ENCODE peak calls at places on chromosomes 16 and 17, in seven cellular contexts. One of them, this sample, is unnamed. For H3K36me3, the result is how much of the 10 kb centered on the place peaks cover.

GRCh38 chr17:54784305-54784704 is 116.3 kb upstream of the TOM1L1 start:
- DNase-seq in NT2/D1: no peak
- DNase-seq in cardiac muscle cell: no peak
- DNase-seq in ovary: no peak
- DNase-seq in fibroblast of lung: no peak
- DNase-seq in kidney: no peak
- DNase-seq in Peyer's patch: no peak
- DNase-seq in this sample: no peak

GRCh38 chr17:35740997-35741931 is 9.8 kb downstream of the RASL10B start:
- DNase-seq in kidney: peak
- DNase-seq in Peyer's patch: no peak
- DNase-seq in ovary: no peak
- DNase-seq in fibroblast of lung: no peak
- DNase-seq in NT2/D1: no peak
- DNase-seq in cardiac muscle cell: no peak
- DNase-seq in this sample: peak

GRCh38 chr16:2473999-2474876 is 689 bp upstream of the TBC1D24 start:
- DNase-seq in NT2/D1: no peak
- DNase-seq in ovary: peak
- DNase-seq in kidney: peak
- DNase-seq in cardiac muscle cell: peak
- DNase-seq in fibroblast of lung: no peak
- DNase-seq in Peyer's patch: peak
- DNase-seq in this sample: peak

GRCh38 chr16:70703041-70703834 is 17.4 kb upstream of the MTSS2 start:
- DNase-seq in cardiac muscle cell: peak
- DNase-seq in kidney: no peak
- DNase-seq in NT2/D1: peak
- DNase-seq in ovary: peak
- DNase-seq in Peyer's patch: no peak
- DNase-seq in fibroblast of lung: peak
- DNase-seq in this sample: peak

GRCh38 chr16:84597518-84598390 is 20.1 kb downstream of the COTL1 start:
- DNase-seq in Peyer's patch: peak
- DNase-seq in fibroblast of lung: peak
- DNase-seq in cardiac muscle cell: no peak
- DNase-seq in kidney: no peak
- DNase-seq in ovary: no peak
- DNase-seq in NT2/D1: no peak
- DNase-seq in this sample: no peak

GRCh38 chr17:73624496-73624988 is 19.7 kb downstream of the SDK2 start:
- DNase-seq in fibroblast of lung: no peak
- DNase-seq in kidney: no peak
- DNase-seq in NT2/D1: no peak
- DNase-seq in ovary: no peak
- DNase-seq in cardiac muscle cell: no peak
- DNase-seq in Peyer's patch: no peak
- DNase-seq in this sample: no peak

GRCh38 chr17:349666-350065 is 2.9 kb downstream of the RPH3AL start:
- DNase-seq in cardiac muscle cell: no peak
- DNase-seq in ovary: no peak
- DNase-seq in Peyer's patch: no peak
- DNase-seq in NT2/D1: no peak
- DNase-seq in kidney: peak
- DNase-seq in fibroblast of lung: no peak
- DNase-seq in this sample: no peak

GRCh38 chr17:15398291-15398690 is 56.9 kb upstream of the TEKT3 start:
- DNase-seq in kidney: no peak
- DNase-seq in NT2/D1: no peak
- DNase-seq in cardiac muscle cell: no peak
- DNase-seq in fibroblast of lung: peak
- DNase-seq in ovary: no peak
- DNase-seq in Peyer's patch: no peak
- DNase-seq in this sample: no peak

GRCh38 chr17:27569257-27569722 is 61.7 kb upstream of the LGALS9 start:
- DNase-seq in cardiac muscle cell: peak
- DNase-seq in NT2/D1: peak
- DNase-seq in kidney: peak
- DNase-seq in Peyer's patch: peak
- DNase-seq in ovary: no peak
- DNase-seq in fibroblast of lung: peak
- DNase-seq in this sample: peak

GRCh38 chr16:73172621-73173312 is 124.8 kb upstream of the ZFHX3 start:
- DNase-seq in fibroblast of lung: peak
- DNase-seq in ovary: peak
- DNase-seq in NT2/D1: no peak
- DNase-seq in cardiac muscle cell: peak
- DNase-seq in Peyer's patch: peak
- DNase-seq in kidney: no peak
- DNase-seq in this sample: peak

GRCh38 chr17:78378225-78379133 is at the start of gene PGS1:
- DNase-seq in NT2/D1: no peak
- DNase-seq in kidney: peak
- DNase-seq in fibroblast of lung: peak
- DNase-seq in ovary: peak
- DNase-seq in cardiac muscle cell: peak
- DNase-seq in Peyer's patch: peak
- DNase-seq in this sample: peak

DNA sequence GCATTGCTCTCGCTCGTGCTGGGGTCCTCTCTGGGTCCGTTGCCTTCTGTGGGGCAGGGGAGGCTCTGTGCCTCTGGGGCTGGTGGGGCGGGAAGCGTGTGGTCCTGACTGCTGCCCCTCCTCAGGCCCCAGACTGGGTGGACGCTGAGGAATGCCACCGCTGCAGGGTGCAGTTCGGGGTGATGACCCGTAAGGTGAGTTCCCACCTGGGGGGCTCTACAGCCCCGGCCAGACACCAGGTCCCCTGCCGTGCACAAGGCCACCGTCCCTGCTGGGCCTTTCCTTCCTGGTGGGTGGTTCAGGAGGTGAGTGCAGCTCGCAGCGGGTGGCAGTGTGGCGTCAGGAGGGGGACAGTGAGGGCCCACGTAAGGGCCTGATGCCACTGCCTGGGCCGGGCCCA is 6.7 kb downstream of the HGS start:
- DNase-seq in NT2/D1: no peak
- DNase-seq in kidney: no peak
- DNase-seq in fibroblast of lung: no peak
- DNase-seq in Peyer's patch: no peak
- DNase-seq in cardiac muscle cell: no peak
- DNase-seq in ovary: no peak
- DNase-seq in this sample: no peak
- H3K36me3 ChIP-seq in NT2/D1: half or more
- H3K36me3 ChIP-seq in kidney: half or more
- H3K36me3 ChIP-seq in fibroblast of lung: half or more
- H3K36me3 ChIP-seq in Peyer's patch: under half
- H3K36me3 ChIP-seq in cardiac muscle cell: under half
- H3K36me3 ChIP-seq in ovary: under half
- H3K36me3 ChIP-seq in this sample: under half

DNA sequence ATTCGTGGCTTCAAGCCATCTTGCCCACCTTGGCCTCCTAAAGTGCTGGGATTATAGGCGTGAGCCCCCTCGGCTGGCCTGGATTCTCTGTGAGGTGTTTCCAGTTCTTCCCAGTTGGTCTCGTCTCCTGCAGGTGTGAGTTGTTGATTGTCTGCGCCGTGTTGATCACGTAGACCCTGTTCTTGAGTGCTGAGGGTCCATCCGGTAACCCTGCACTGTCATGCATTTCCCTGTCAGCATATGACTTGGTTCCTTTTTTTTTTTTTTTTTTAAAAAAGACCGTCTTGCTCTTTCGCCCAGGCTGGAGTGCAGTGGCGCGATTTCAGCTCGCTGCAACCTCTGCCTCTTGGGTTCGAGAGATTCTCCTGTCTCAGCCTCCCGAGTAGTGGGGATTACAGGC is 17.2 kb downstream of the MGRN1 start:
- DNase-seq in cardiac muscle cell: no peak
- DNase-seq in fibroblast of lung: no peak
- DNase-seq in ovary: no peak
- DNase-seq in kidney: no peak
- DNase-seq in NT2/D1: no peak
- DNase-seq in Peyer's patch: no peak
- DNase-seq in this sample: no peak
- H3K36me3 ChIP-seq in cardiac muscle cell: under half
- H3K36me3 ChIP-seq in fibroblast of lung: under half
- H3K36me3 ChIP-seq in ovary: under half
- H3K36me3 ChIP-seq in kidney: under half
- H3K36me3 ChIP-seq in NT2/D1: under half
- H3K36me3 ChIP-seq in Peyer's patch: under half
- H3K36me3 ChIP-seq in this sample: under half

GRCh38 chr16:3774156-3774767 is 56.9 kb upstream of the TRAP1 start:
- DNase-seq in ovary: peak
- DNase-seq in cardiac muscle cell: no peak
- DNase-seq in NT2/D1: no peak
- DNase-seq in kidney: no peak
- DNase-seq in Peyer's patch: no peak
- DNase-seq in fibroblast of lung: peak
- DNase-seq in this sample: no peak
- H3K36me3 ChIP-seq in ovary: under half
- H3K36me3 ChIP-seq in cardiac muscle cell: half or more
- H3K36me3 ChIP-seq in NT2/D1: half or more
- H3K36me3 ChIP-seq in kidney: half or more
- H3K36me3 ChIP-seq in Peyer's patch: under half
- H3K36me3 ChIP-seq in fibroblast of lung: under half
- H3K36me3 ChIP-seq in this sample: under half

GRCh38 chr17:81715872-81716673 is 4.0 kb downstream of the SLC25A10 start:
- DNase-seq in Peyer's patch: no peak
- DNase-seq in cardiac muscle cell: no peak
- DNase-seq in ovary: no peak
- DNase-seq in NT2/D1: no peak
- DNase-seq in kidney: no peak
- DNase-seq in fibroblast of lung: no peak
- DNase-seq in this sample: no peak
- H3K36me3 ChIP-seq in Peyer's patch: under half
- H3K36me3 ChIP-seq in cardiac muscle cell: under half
- H3K36me3 ChIP-seq in ovary: under half
- H3K36me3 ChIP-seq in NT2/D1: under half
- H3K36me3 ChIP-seq in kidney: under half
- H3K36me3 ChIP-seq in fibroblast of lung: under half
- H3K36me3 ChIP-seq in this sample: under half

DNA sequence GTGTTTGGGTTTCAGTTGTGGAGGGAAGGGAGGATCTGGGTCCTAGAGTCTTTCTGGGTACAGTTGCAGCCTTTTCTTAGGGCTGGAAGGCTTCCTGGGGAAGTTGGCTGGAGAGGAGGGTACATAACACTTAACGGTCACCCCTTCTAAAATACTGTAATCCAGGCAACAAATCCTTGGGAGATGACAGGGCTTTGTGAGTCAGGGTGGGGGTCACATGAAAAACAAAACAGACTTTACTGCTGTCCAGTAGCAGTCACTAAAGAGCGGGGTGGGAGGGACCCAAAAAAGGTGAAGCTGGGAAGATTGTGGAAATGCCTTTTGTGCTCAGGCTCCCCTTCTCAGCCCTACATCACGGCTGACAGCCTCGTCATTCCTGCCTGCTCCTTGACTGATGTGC is 6.3 kb downstream of the SAP30BP start:
- DNase-seq in ovary: no peak
- DNase-seq in cardiac muscle cell: no peak
- DNase-seq in kidney: peak
- DNase-seq in fibroblast of lung: no peak
- DNase-seq in NT2/D1: no peak
- DNase-seq in Peyer's patch: no peak
- DNase-seq in this sample: no peak
- H3K36me3 ChIP-seq in ovary: under half
- H3K36me3 ChIP-seq in cardiac muscle cell: under half
- H3K36me3 ChIP-seq in kidney: under half
- H3K36me3 ChIP-seq in fibroblast of lung: under half
- H3K36me3 ChIP-seq in NT2/D1: half or more
- H3K36me3 ChIP-seq in Peyer's patch: under half
- H3K36me3 ChIP-seq in this sample: under half

GRCh38 chr17:60496051-60496450 is 30.0 kb downstream of the APPBP2 start:
- DNase-seq in NT2/D1: no peak
- DNase-seq in ovary: no peak
- DNase-seq in fibroblast of lung: no peak
- DNase-seq in kidney: no peak
- DNase-seq in Peyer's patch: no peak
- DNase-seq in cardiac muscle cell: no peak
- DNase-seq in this sample: no peak

GRCh38 chr17:60491771-60492170 is 34.3 kb downstream of the APPBP2 start:
- DNase-seq in ovary: no peak
- DNase-seq in NT2/D1: no peak
- DNase-seq in cardiac muscle cell: no peak
- DNase-seq in kidney: no peak
- DNase-seq in Peyer's patch: no peak
- DNase-seq in fibroblast of lung: no peak
- DNase-seq in this sample: no peak

GRCh38 chr17:60495260-60495659 is 30.8 kb downstream of the APPBP2 start:
- DNase-seq in kidney: no peak
- DNase-seq in fibroblast of lung: no peak
- DNase-seq in Peyer's patch: no peak
- DNase-seq in ovary: no peak
- DNase-seq in cardiac muscle cell: no peak
- DNase-seq in NT2/D1: no peak
- DNase-seq in this sample: no peak

DNA sequence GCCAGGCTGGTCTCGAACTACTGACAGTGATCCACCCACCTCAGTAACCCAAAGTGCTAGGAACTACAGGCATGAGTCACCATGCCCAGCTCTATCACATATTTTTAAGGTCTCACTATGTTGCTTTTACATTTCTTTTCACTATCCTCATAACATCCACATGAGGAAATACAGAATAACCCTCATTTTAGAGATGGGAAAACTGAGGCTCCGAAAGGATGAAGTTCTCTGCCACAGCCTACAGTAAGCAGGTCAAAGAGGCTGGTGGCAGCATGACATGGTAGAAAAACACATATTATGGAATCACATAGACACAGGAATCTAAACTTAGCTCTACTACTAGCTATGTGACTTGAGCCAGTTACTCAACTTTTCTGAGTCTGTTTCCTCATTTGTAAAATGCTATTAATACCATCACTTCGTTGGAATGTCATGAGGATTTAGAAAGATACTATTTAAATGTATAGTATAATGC is 32.2 kb downstream of the APPBP2 start:
- DNase-seq in kidney: no peak
- DNase-seq in NT2/D1: no peak
- DNase-seq in ovary: no peak
- DNase-seq in Peyer's patch: no peak
- DNase-seq in cardiac muscle cell: no peak
- DNase-seq in fibroblast of lung: no peak
- DNase-seq in this sample: no peak
- H3K36me3 ChIP-seq in kidney: under half
- H3K36me3 ChIP-seq in NT2/D1: half or more
- H3K36me3 ChIP-seq in ovary: under half
- H3K36me3 ChIP-seq in Peyer's patch: under half
- H3K36me3 ChIP-seq in cardiac muscle cell: under half
- H3K36me3 ChIP-seq in fibroblast of lung: under half
- H3K36me3 ChIP-seq in this sample: under half

GRCh38 chr17:76723812-76724211 is 2.6 kb downstream of the JMJD6 start:
- DNase-seq in ovary: no peak
- DNase-seq in kidney: no peak
- DNase-seq in fibroblast of lung: no peak
- DNase-seq in cardiac muscle cell: no peak
- DNase-seq in NT2/D1: no peak
- DNase-seq in Peyer's patch: no peak
- DNase-seq in this sample: no peak
- H3K36me3 ChIP-seq in ovary: under half
- H3K36me3 ChIP-seq in kidney: under half
- H3K36me3 ChIP-seq in fibroblast of lung: under half
- H3K36me3 ChIP-seq in cardiac muscle cell: under half
- H3K36me3 ChIP-seq in NT2/D1: half or more
- H3K36me3 ChIP-seq in Peyer's patch: under half
- H3K36me3 ChIP-seq in this sample: under half

GRCh38 chr16:51831595-51832352 is 680.7 kb upstream of the SALL1 start:
- DNase-seq in ovary: no peak
- DNase-seq in cardiac muscle cell: no peak
- DNase-seq in kidney: no peak
- DNase-seq in NT2/D1: no peak
- DNase-seq in fibroblast of lung: no peak
- DNase-seq in Peyer's patch: no peak
- DNase-seq in this sample: no peak
- H3K36me3 ChIP-seq in ovary: under half
- H3K36me3 ChIP-seq in cardiac muscle cell: under half
- H3K36me3 ChIP-seq in kidney: under half
- H3K36me3 ChIP-seq in NT2/D1: under half
- H3K36me3 ChIP-seq in fibroblast of lung: under half
- H3K36me3 ChIP-seq in Peyer's patch: under half
- H3K36me3 ChIP-seq in this sample: under half

This sample was measured in H7.